ENCODE peak calls at places on chromosomes 1 and 21, in nine cellular contexts. One of them, this sample, is unnamed.

GRCh38 chr21:39648879-39649278 is 36.1 kb downstream of the B3GALT5 start:
- DNase-seq in fibroblast of lung: no peak
- DNase-seq in HFF-Myc: no peak
- DNase-seq in ovary: no peak
- DNase-seq in AG09309: no peak
- DNase-seq in spleen: no peak
- DNase-seq in HCT116: no peak
- DNase-seq in K562: no peak
- DNase-seq in upper lobe of right lung: peak; percentile 33
- DNase-seq in this sample: no peak

GRCh38 chr1:24892188-24893153 is 37.6 kb downstream of the RUNX3 start:
- DNase-seq in ovary: no peak
- DNase-seq in HCT116: no peak
- DNase-seq in K562: no peak
- DNase-seq in fibroblast of lung: no peak
- DNase-seq in spleen: peak; percentile 19
- DNase-seq in HFF-Myc: no peak
- DNase-seq in upper lobe of right lung: no peak
- DNase-seq in AG09309: no peak
- DNase-seq in this sample: no peak

GRCh38 chr1:13888351-13888996 is 188.5 kb downstream of the PRDM2 start:
- DNase-seq in ovary: no peak
- DNase-seq in spleen: no peak
- DNase-seq in HCT116: no peak
- DNase-seq in K562: no peak
- DNase-seq in AG09309: no peak
- DNase-seq in HFF-Myc: no peak
- DNase-seq in fibroblast of lung: no peak
- DNase-seq in upper lobe of right lung: no peak
- DNase-seq in this sample: no peak

GRCh38 chr21:38646213-38646837 is 148.0 kb upstream of the ERG start:
- DNase-seq in fibroblast of lung: peak; percentile 17
- DNase-seq in HCT116: no peak
- DNase-seq in spleen: no peak
- DNase-seq in upper lobe of right lung: no peak
- DNase-seq in K562: no peak
- DNase-seq in ovary: no peak
- DNase-seq in AG09309: peak; percentile 16
- DNase-seq in HFF-Myc: no peak
- DNase-seq in this sample: no peak

GRCh38 chr21:33230518-33231324 is 983 bp downstream of the IFNAR2 start:
- DNase-seq in K562: peak; percentile 71
- DNase-seq in ovary: peak; percentile 37
- DNase-seq in fibroblast of lung: peak; percentile 43
- DNase-seq in HCT116: no peak
- DNase-seq in HFF-Myc: no peak
- DNase-seq in spleen: peak; percentile 92
- DNase-seq in AG09309: no peak
- DNase-seq in upper lobe of right lung: peak; percentile 76
- DNase-seq in this sample: no peak

GRCh38 chr1:28582248-28582615 is 9.8 kb upstream of the RAB42 start:
- DNase-seq in HCT116: no peak
- DNase-seq in K562: no peak
- DNase-seq in fibroblast of lung: peak; percentile 63
- DNase-seq in AG09309: no peak
- DNase-seq in spleen: no peak
- DNase-seq in HFF-Myc: no peak
- DNase-seq in ovary: no peak
- DNase-seq in upper lobe of right lung: no peak
- DNase-seq in this sample: peak; percentile 42

GRCh38 chr1:117051224-117052064 is 8.7 kb upstream of the TTF2 start:
- DNase-seq in ovary: no peak
- DNase-seq in upper lobe of right lung: no peak
- DNase-seq in HFF-Myc: no peak
- DNase-seq in K562: peak; percentile 30
- DNase-seq in fibroblast of lung: no peak
- DNase-seq in HCT116: no peak
- DNase-seq in spleen: peak; percentile 82
- DNase-seq in AG09309: no peak
- DNase-seq in this sample: no peak

GRCh38 chr1:214402583-214403216 is 121.7 kb downstream of the SMYD2 start:
- DNase-seq in ovary: no peak
- DNase-seq in K562: no peak
- DNase-seq in HCT116: no peak
- DNase-seq in spleen: no peak
- DNase-seq in upper lobe of right lung: no peak
- DNase-seq in HFF-Myc: no peak
- DNase-seq in AG09309: no peak
- DNase-seq in fibroblast of lung: no peak
- DNase-seq in this sample: peak; percentile 73

GRCh38 chr1:22710688-22711024 is at the start of gene EPHB2:
- DNase-seq in ovary: peak; percentile 66
- DNase-seq in upper lobe of right lung: peak; percentile 76
- DNase-seq in AG09309: no peak
- DNase-seq in HCT116: no peak
- DNase-seq in spleen: no peak
- DNase-seq in K562: peak; percentile 28
- DNase-seq in HFF-Myc: no peak
- DNase-seq in fibroblast of lung: peak; percentile 28
- DNase-seq in this sample: no peak

GRCh38 chr1:112870887-112871646 is 84.9 kb downstream of the SLC16A1 start:
- DNase-seq in K562: no peak
- DNase-seq in fibroblast of lung: no peak
- DNase-seq in ovary: no peak
- DNase-seq in AG09309: no peak
- DNase-seq in spleen: no peak
- DNase-seq in HFF-Myc: no peak
- DNase-seq in HCT116: no peak
- DNase-seq in upper lobe of right lung: no peak
- DNase-seq in this sample: no peak

GRCh38 chr1:55959136-55959548 is 620.2 kb downstream of the PLPP3 start:
- DNase-seq in fibroblast of lung: peak; percentile 14
- DNase-seq in K562: no peak
- DNase-seq in ovary: no peak
- DNase-seq in spleen: no peak
- DNase-seq in HCT116: no peak
- DNase-seq in HFF-Myc: no peak
- DNase-seq in upper lobe of right lung: no peak
- DNase-seq in AG09309: no peak
- DNase-seq in this sample: no peak

GRCh38 chr1:169109561-169110134 is 3.2 kb downstream of the ATP1B1 start:
- DNase-seq in K562: no peak
- DNase-seq in HFF-Myc: peak; percentile 74
- DNase-seq in upper lobe of right lung: no peak
- DNase-seq in AG09309: no peak
- DNase-seq in HCT116: peak; percentile 88
- DNase-seq in spleen: no peak
- DNase-seq in fibroblast of lung: peak; percentile 90
- DNase-seq in ovary: peak; percentile 58
- DNase-seq in this sample: no peak

GRCh38 chr1:156927215-156928042 is 7.0 kb downstream of the LRRC71 start:
- DNase-seq in fibroblast of lung: peak; percentile 64
- DNase-seq in HCT116: peak; percentile 66
- DNase-seq in K562: peak; percentile 87
- DNase-seq in ovary: peak; percentile 49
- DNase-seq in HFF-Myc: peak; percentile 29
- DNase-seq in AG09309: no peak
- DNase-seq in spleen: peak; percentile 17
- DNase-seq in upper lobe of right lung: peak; percentile 88
- DNase-seq in this sample: no peak

GRCh38 chr1:201506092-201506491 is 831 bp downstream of the CSRP1 start:
- DNase-seq in HFF-Myc: no peak
- DNase-seq in K562: no peak
- DNase-seq in fibroblast of lung: no peak
- DNase-seq in AG09309: no peak
- DNase-seq in spleen: no peak
- DNase-seq in HCT116: no peak
- DNase-seq in upper lobe of right lung: no peak
- DNase-seq in ovary: no peak
- DNase-seq in this sample: no peak

GRCh38 chr1:3776231-3777030 is 3.9 kb downstream of the SMIM1 start:
- DNase-seq in upper lobe of right lung: no peak
- DNase-seq in fibroblast of lung: no peak
- DNase-seq in K562: peak; percentile 23
- DNase-seq in HCT116: no peak
- DNase-seq in HFF-Myc: no peak
- DNase-seq in spleen: no peak
- DNase-seq in AG09309: no peak
- DNase-seq in ovary: no peak
- DNase-seq in this sample: no peak

GRCh38 chr21:37075214-37075770 is 2.2 kb downstream of the TTC3 start:
- DNase-seq in upper lobe of right lung: no peak
- DNase-seq in spleen: no peak
- DNase-seq in HCT116: no peak
- DNase-seq in ovary: no peak
- DNase-seq in K562: no peak
- DNase-seq in AG09309: no peak
- DNase-seq in HFF-Myc: no peak
- DNase-seq in fibroblast of lung: no peak
- DNase-seq in this sample: no peak
- H3K4me3 ChIP-seq in upper lobe of right lung: no peak overlapping the region
- H3K4me3 ChIP-seq in spleen: no peak overlapping the region
- H3K4me3 ChIP-seq in HCT116: no peak overlapping the region
- H3K4me3 ChIP-seq in ovary: no peak overlapping the region
- H3K4me3 ChIP-seq in K562: no peak overlapping the region
- H3K4me3 ChIP-seq in AG09309: no peak overlapping the region
- H3K4me3 ChIP-seq in HFF-Myc: peak overlapping the region; percentile 13
- H3K4me3 ChIP-seq in fibroblast of lung: peak overlapping the region; percentile 12
- H3K4me3 ChIP-seq in this sample: peak overlapping the region; percentile 82

GRCh38 chr1:103056423-103056822 is 51.9 kb downstream of the COL11A1 start:
- DNase-seq in HCT116: no peak
- DNase-seq in spleen: no peak
- DNase-seq in fibroblast of lung: peak; percentile 53
- DNase-seq in upper lobe of right lung: no peak
- DNase-seq in AG09309: no peak
- DNase-seq in ovary: no peak
- DNase-seq in K562: no peak
- DNase-seq in HFF-Myc: no peak
- DNase-seq in this sample: no peak
- H3K4me3 ChIP-seq in HCT116: no peak overlapping the region
- H3K4me3 ChIP-seq in spleen: no peak overlapping the region
- H3K4me3 ChIP-seq in fibroblast of lung: no peak overlapping the region
- H3K4me3 ChIP-seq in upper lobe of right lung: no peak overlapping the region
- H3K4me3 ChIP-seq in AG09309: no peak overlapping the region
- H3K4me3 ChIP-seq in ovary: no peak overlapping the region
- H3K4me3 ChIP-seq in K562: no peak overlapping the region
- H3K4me3 ChIP-seq in HFF-Myc: no peak overlapping the region
- H3K4me3 ChIP-seq in this sample: no peak overlapping the region

DNA sequence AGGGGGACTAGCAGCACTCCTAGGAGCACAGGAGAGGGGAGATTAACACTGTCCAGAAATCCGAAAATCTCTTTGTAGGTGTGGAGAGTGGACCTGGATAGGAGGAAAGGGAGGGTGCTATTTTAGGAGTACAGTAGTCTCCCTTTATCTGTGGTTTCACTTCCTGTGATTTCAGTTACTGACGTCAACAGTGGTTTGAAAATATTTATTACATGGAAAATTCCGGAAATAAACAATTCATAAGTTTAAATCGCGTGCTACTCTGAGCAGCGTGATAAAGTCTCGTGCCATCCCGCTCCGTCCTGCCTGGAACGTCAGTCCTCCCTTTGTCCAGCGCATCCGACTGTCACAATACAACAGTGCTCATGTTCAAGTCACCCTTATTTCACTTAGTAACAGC is 6.6 kb upstream of the IL24 start:
- DNase-seq in spleen: no peak
- DNase-seq in AG09309: peak; percentile 90
- DNase-seq in HCT116: no peak
- DNase-seq in fibroblast of lung: peak; percentile 90
- DNase-seq in ovary: no peak
- DNase-seq in upper lobe of right lung: no peak
- DNase-seq in HFF-Myc: no peak
- DNase-seq in K562: no peak
- DNase-seq in this sample: no peak
- H3K4me3 ChIP-seq in spleen: no peak overlapping the region
- H3K4me3 ChIP-seq in AG09309: no peak overlapping the region
- H3K4me3 ChIP-seq in HCT116: no peak overlapping the region
- H3K4me3 ChIP-seq in fibroblast of lung: no peak overlapping the region
- H3K4me3 ChIP-seq in ovary: no peak overlapping the region
- H3K4me3 ChIP-seq in upper lobe of right lung: no peak overlapping the region
- H3K4me3 ChIP-seq in HFF-Myc: no peak overlapping the region
- H3K4me3 ChIP-seq in K562: no peak overlapping the region
- H3K4me3 ChIP-seq in this sample: no peak overlapping the region

GRCh38 chr1:17013598-17014320 is 2.0 kb upstream of the ATP13A2 start:
- DNase-seq in AG09309: no peak
- DNase-seq in ovary: no peak
- DNase-seq in spleen: peak; percentile 78
- DNase-seq in fibroblast of lung: no peak
- DNase-seq in HFF-Myc: no peak
- DNase-seq in upper lobe of right lung: peak; percentile 73
- DNase-seq in K562: peak; percentile 58
- DNase-seq in HCT116: no peak
- DNase-seq in this sample: no peak

GRCh38 chr1:17016317-17016661 is 4.6 kb upstream of the ATP13A2 start:
- DNase-seq in HCT116: no peak
- DNase-seq in fibroblast of lung: peak; percentile 40
- DNase-seq in AG09309: no peak
- DNase-seq in K562: no peak
- DNase-seq in HFF-Myc: no peak
- DNase-seq in spleen: no peak
- DNase-seq in ovary: no peak
- DNase-seq in upper lobe of right lung: no peak
- DNase-seq in this sample: no peak

GRCh38 chr1:17012775-17013501 is 1.2 kb upstream of the ATP13A2 start:
- DNase-seq in upper lobe of right lung: peak; percentile 40
- DNase-seq in spleen: no peak
- DNase-seq in HCT116: no peak
- DNase-seq in ovary: no peak
- DNase-seq in fibroblast of lung: no peak
- DNase-seq in AG09309: no peak
- DNase-seq in HFF-Myc: no peak
- DNase-seq in K562: no peak
- DNase-seq in this sample: no peak

GRCh38 chr1:17017435-17017834 is 5.7 kb upstream of the ATP13A2 start:
- DNase-seq in HFF-Myc: no peak
- DNase-seq in ovary: no peak
- DNase-seq in fibroblast of lung: no peak
- DNase-seq in upper lobe of right lung: no peak
- DNase-seq in K562: no peak
- DNase-seq in spleen: peak; percentile 6
- DNase-seq in AG09309: no peak
- DNase-seq in HCT116: no peak
- DNase-seq in this sample: no peak

GRCh38 chr1:17014671-17015567 is 3.2 kb upstream of the ATP13A2 start:
- DNase-seq in K562: no peak
- DNase-seq in upper lobe of right lung: peak; percentile 12
- DNase-seq in HCT116: no peak
- DNase-seq in ovary: no peak
- DNase-seq in HFF-Myc: no peak
- DNase-seq in spleen: peak; percentile 22
- DNase-seq in fibroblast of lung: no peak
- DNase-seq in AG09309: no peak
- DNase-seq in this sample: no peak
- H3K4me3 ChIP-seq in K562: no peak overlapping the region
- H3K4me3 ChIP-seq in upper lobe of right lung: no peak overlapping the region
- H3K4me3 ChIP-seq in HCT116: no peak overlapping the region
- H3K4me3 ChIP-seq in ovary: no peak overlapping the region
- H3K4me3 ChIP-seq in HFF-Myc: no peak overlapping the region
- H3K4me3 ChIP-seq in spleen: no peak overlapping the region
- H3K4me3 ChIP-seq in fibroblast of lung: no peak overlapping the region
- H3K4me3 ChIP-seq in AG09309: no peak overlapping the region
- H3K4me3 ChIP-seq in this sample: no peak overlapping the region